ENCODE peak calls at places on chromosomes 5 and 9, in six cellular contexts. J is thyroid gland; R is T1000; Z is HS-5; X is stimulated activated CD4-positive, alpha-beta T cell treated with anti-CD3 and anti-CD28 coated beads, TNF-alpha, amount 100 ng/mL, for 48 hours; D is astrocyte of the spinal cord. Q is an unnamed sample.

GRCh38 chr5:175842947-175843793 is 28.2 kb upstream of the CPLX2 start:
- DNase-seq in J (no peak), R (peak), Z (peak), X (no peak), D (peak), Q (no peak)

GRCh38 chr5:123819818-123820217 is 307.8 kb downstream of the CSNK1G3 start:
- DNase-seq in J (no peak), R (no peak), Z (peak), X (no peak), D (peak), Q (no peak)

GRCh38 chr5:91668261-91668660 is 285.1 kb upstream of the ARRDC3 start:
- DNase-seq in J (no peak), R (no peak), Z (no peak), X (no peak), D (no peak), Q (no peak)

GRCh38 chr5:160605266-160605665 is 183.6 kb downstream of the PTTG1 start:
- DNase-seq in J (no peak), R (no peak), Z (no peak), X (no peak), D (no peak), Q (no peak)

GRCh38 chr9:93645149-93645889 is 68.9 kb downstream of the PHF2 start:
- DNase-seq in J (no peak), R (no peak), Z (no peak), X (no peak), D (no peak), Q (no peak)

GRCh38 chr5:1026700-1027621 is 18.4 kb downstream of the NKD2 start:
- DNase-seq in J (no peak), R (no peak), Z (no peak), X (no peak), D (no peak), Q (no peak)

GRCh38 chr5:65762234-65762633 is 40.2 kb downstream of the NLN start:
- DNase-seq in J (no peak), R (no peak), Z (no peak), X (no peak), D (no peak), Q (no peak)

GRCh38 chr5:113917997-113918396 is 404.5 kb downstream of the YTHDC2 start:
- DNase-seq in J (no peak), R (no peak), Z (no peak), X (no peak), D (no peak), Q (no peak)

GRCh38 chr5:71482132-71482531 is 26.7 kb downstream of the BDP1 start:
- DNase-seq in J (no peak), R (no peak), Z (no peak), X (no peak), D (peak), Q (peak)

GRCh38 chr5:53263151-53263550 is 153.6 kb upstream of the MOCS2 start:
- DNase-seq in J (no peak), R (no peak), Z (no peak), X (no peak), D (no peak), Q (no peak)

GRCh38 chr5:90475436-90475980 is 844 bp downstream of the POLR3G start:
- DNase-seq in J (no peak), R (no peak), Z (no peak), X (no peak), D (no peak), Q (no peak)

GRCh38 chr5:133142782-133143181 is 91.0 kb downstream of the HSPA4 start:
- DNase-seq in J (no peak), R (no peak), Z (no peak), X (no peak), D (no peak), Q (no peak)

GRCh38 chr9:135581636-135582426 is 20.3 kb downstream of the PAEP start:
- DNase-seq in J (no peak), R (no peak), Z (no peak), X (no peak), D (no peak), Q (no peak)

GRCh38 chr9:137761032-137761431 is 116.5 kb upstream of the CACNA1B start:
- DNase-seq in J (no peak), R (no peak), Z (no peak), X (no peak), D (no peak), Q (no peak)

GRCh38 chr9:12232836-12233235 is 460.3 kb upstream of the TYRP1 start:
- DNase-seq in J (no peak), R (no peak), Z (no peak), X (no peak), D (no peak), Q (no peak)

GRCh38 chr5:119289413-119289812 is 66.4 kb upstream of the TNFAIP8 start:
- DNase-seq in J (no peak), R (no peak), Z (no peak), X (no peak), D (no peak), Q (no peak)

GRCh38 chr9:35937227-35937626 is 20.7 kb downstream of the OR2S2 start:
- DNase-seq in J (no peak), R (no peak), Z (no peak), X (no peak), D (no peak), Q (no peak)

GRCh38 chr5:56816546-56817081 is 1.3 kb downstream of the MAP3K1 start:
- DNase-seq in J (peak), R (peak), Z (peak), X (peak), D (peak), Q (no peak)

GRCh38 chr9:29865764-29866313 is 2292.6 kb upstream of the C9orf72 start:
- DNase-seq in J (no peak), R (no peak), Z (no peak), X (no peak), D (no peak), Q (no peak)

GRCh38 chr5:1955586-1955985 is 72.9 kb upstream of the IRX4 start:
- DNase-seq in J (no peak), R (no peak), Z (no peak), X (no peak), D (no peak), Q (no peak)

GRCh38 chr5:8686707-8687106 is 817.8 kb downstream of the MTRR start:
- DNase-seq in J (no peak), R (no peak), Z (peak), X (no peak), D (peak), Q (no peak)

GRCh38 chr5:96640696-96641095 is 21.5 kb upstream of the CAST start:
- DNase-seq in J (no peak), R (no peak), Z (no peak), X (no peak), D (no peak), Q (no peak)

GRCh38 chr5:523658-524441 is 399 bp downstream of the SLC9A3 start:
- DNase-seq in J (no peak), R (no peak), Z (no peak), X (no peak), D (no peak), Q (no peak)

GRCh38 chr9:108671794-108672193 is 184.0 kb downstream of the ACTL7B start:
- DNase-seq in J (no peak), R (peak), Z (peak), X (no peak), D (no peak), Q (no peak)